ENCODE peak calls at places on chromosomes 3 and 15, in seven cellular contexts. One of them, this sample, is unnamed.

GRCh38 chr3:129605593-129606521 is 619 bp downstream of the PLXND1 start:
- DNase-seq in HepG2: no peak
- DNase-seq in GM12878: no peak
- DNase-seq in H1: no peak
- DNase-seq in SK-N-SH: peak; percentile 78
- DNase-seq in HCT116: no peak
- DNase-seq in K562: no peak
- DNase-seq in this sample: peak; percentile 62

GRCh38 chr3:115254492-115255196 is 107.6 kb upstream of the ZBTB20 start:
- DNase-seq in HepG2: no peak
- DNase-seq in GM12878: no peak
- DNase-seq in H1: no peak
- DNase-seq in SK-N-SH: no peak
- DNase-seq in HCT116: no peak
- DNase-seq in K562: no peak
- DNase-seq in this sample: no peak

GRCh38 chr3:9230596-9230995 is 18.9 kb downstream of the SRGAP3 start:
- DNase-seq in HepG2: no peak
- DNase-seq in GM12878: no peak
- DNase-seq in H1: no peak
- DNase-seq in SK-N-SH: no peak
- DNase-seq in HCT116: no peak
- DNase-seq in K562: no peak
- DNase-seq in this sample: no peak

GRCh38 chr3:145942052-145942451 is 218.9 kb downstream of the PLOD2 start:
- DNase-seq in HepG2: no peak
- DNase-seq in GM12878: no peak
- DNase-seq in H1: no peak
- DNase-seq in SK-N-SH: no peak
- DNase-seq in HCT116: no peak
- DNase-seq in K562: no peak
- DNase-seq in this sample: no peak

GRCh38 chr15:74511583-74511982 is 29.4 kb upstream of the ARID3B start:
- DNase-seq in HepG2: no peak
- DNase-seq in GM12878: no peak
- DNase-seq in H1: no peak
- DNase-seq in SK-N-SH: no peak
- DNase-seq in HCT116: no peak
- DNase-seq in K562: no peak
- DNase-seq in this sample: no peak

GRCh38 chr3:184658223-184658860 is 53.5 kb downstream of the MAGEF1 start:
- DNase-seq in HepG2: no peak
- DNase-seq in GM12878: no peak
- DNase-seq in H1: no peak
- DNase-seq in SK-N-SH: no peak
- DNase-seq in HCT116: no peak
- DNase-seq in K562: no peak
- DNase-seq in this sample: no peak

GRCh38 chr3:193905541-193905940 is 230.4 kb upstream of the HES1 start:
- DNase-seq in HepG2: no peak
- DNase-seq in GM12878: no peak
- DNase-seq in H1: no peak
- DNase-seq in SK-N-SH: no peak
- DNase-seq in HCT116: no peak
- DNase-seq in K562: no peak
- DNase-seq in this sample: no peak

GRCh38 chr3:47871389-47871788 is 68.5 kb downstream of the DHX30 start:
- DNase-seq in HepG2: no peak
- DNase-seq in GM12878: no peak
- DNase-seq in H1: no peak
- DNase-seq in SK-N-SH: no peak
- DNase-seq in HCT116: no peak
- DNase-seq in K562: peak; percentile 77
- DNase-seq in this sample: no peak

GRCh38 chr3:13452490-13453335 is 27.4 kb upstream of the HDAC11 start:
- DNase-seq in HepG2: peak; percentile 63
- DNase-seq in GM12878: peak; percentile 17
- DNase-seq in H1: no peak
- DNase-seq in SK-N-SH: peak; percentile 59
- DNase-seq in HCT116: peak; percentile 31
- DNase-seq in K562: peak; percentile 63
- DNase-seq in this sample: peak; percentile 79

GRCh38 chr15:99174989-99175388 is 70.1 kb downstream of the SYNM start:
- DNase-seq in HepG2: no peak
- DNase-seq in GM12878: no peak
- DNase-seq in H1: no peak
- DNase-seq in SK-N-SH: no peak
- DNase-seq in HCT116: no peak
- DNase-seq in K562: no peak
- DNase-seq in this sample: no peak

GRCh38 chr3:191070762-191071365 is 128.2 kb upstream of the OSTN start:
- DNase-seq in HepG2: no peak
- DNase-seq in GM12878: no peak
- DNase-seq in H1: no peak
- DNase-seq in SK-N-SH: no peak
- DNase-seq in HCT116: no peak
- DNase-seq in K562: no peak
- DNase-seq in this sample: no peak

GRCh38 chr15:25893621-25894020 is 30.5 kb upstream of the ATP10A start:
- DNase-seq in HepG2: no peak
- DNase-seq in GM12878: no peak
- DNase-seq in H1: no peak
- DNase-seq in SK-N-SH: no peak
- DNase-seq in HCT116: no peak
- DNase-seq in K562: no peak
- DNase-seq in this sample: no peak

GRCh38 chr15:76346666-76347506 is 10.3 kb downstream of the ISL2 start:
- DNase-seq in HepG2: no peak
- DNase-seq in GM12878: no peak
- DNase-seq in H1: no peak
- DNase-seq in SK-N-SH: peak; percentile 22
- DNase-seq in HCT116: no peak
- DNase-seq in K562: no peak
- DNase-seq in this sample: no peak

GRCh38 chr3:177830411-177830849 is 633.1 kb upstream of the TBL1XR1 start:
- DNase-seq in HepG2: no peak
- DNase-seq in GM12878: no peak
- DNase-seq in H1: no peak
- DNase-seq in SK-N-SH: no peak
- DNase-seq in HCT116: no peak
- DNase-seq in K562: no peak
- DNase-seq in this sample: no peak

GRCh38 chr15:70324001-70324974 is 226.6 kb upstream of the TLE3 start:
- DNase-seq in HepG2: no peak
- DNase-seq in GM12878: no peak
- DNase-seq in H1: no peak
- DNase-seq in SK-N-SH: peak; percentile 53
- DNase-seq in HCT116: no peak
- DNase-seq in K562: no peak
- DNase-seq in this sample: peak; percentile 63

GRCh38 chr3:76307556-76307955 is 522.2 kb upstream of the ZNF717 start:
- DNase-seq in HepG2: no peak
- DNase-seq in GM12878: no peak
- DNase-seq in H1: no peak
- DNase-seq in SK-N-SH: no peak
- DNase-seq in HCT116: no peak
- DNase-seq in K562: no peak
- DNase-seq in this sample: no peak
- TF ChIP-seq JUND in HepG2: no peak
- TF ChIP-seq JUND in GM12878: no peak
- TF ChIP-seq JUND in H1: no peak
- TF ChIP-seq JUND in SK-N-SH: no peak
- TF ChIP-seq JUND in HCT116: no peak
- TF ChIP-seq JUND in K562: no peak
- TF ChIP-seq JUND in this sample: no peak

GRCh38 chr15:94235041-94235440 is 3.7 kb downstream of the MCTP2 start:
- DNase-seq in HepG2: no peak
- DNase-seq in GM12878: no peak
- DNase-seq in H1: no peak
- DNase-seq in SK-N-SH: no peak
- DNase-seq in HCT116: no peak
- DNase-seq in K562: no peak
- DNase-seq in this sample: no peak
- TF ChIP-seq JUND in HepG2: no peak
- TF ChIP-seq JUND in GM12878: no peak
- TF ChIP-seq JUND in H1: no peak
- TF ChIP-seq JUND in SK-N-SH: no peak
- TF ChIP-seq JUND in HCT116: no peak
- TF ChIP-seq JUND in K562: no peak
- TF ChIP-seq JUND in this sample: no peak

GRCh38 chr3:189673535-189673934 is 42.3 kb downstream of the TP63 start:
- DNase-seq in HepG2: no peak
- DNase-seq in GM12878: peak; percentile 42
- DNase-seq in H1: no peak
- DNase-seq in SK-N-SH: no peak
- DNase-seq in HCT116: no peak
- DNase-seq in K562: no peak
- DNase-seq in this sample: no peak
- TF ChIP-seq JUND in HepG2: no peak
- TF ChIP-seq JUND in GM12878: no peak
- TF ChIP-seq JUND in H1: no peak
- TF ChIP-seq JUND in SK-N-SH: no peak
- TF ChIP-seq JUND in HCT116: no peak
- TF ChIP-seq JUND in K562: no peak
- TF ChIP-seq JUND in this sample: no peak

GRCh38 chr15:43975750-43976149 is 148.9 kb downstream of the WDR76 start:
- DNase-seq in HepG2: no peak
- DNase-seq in GM12878: no peak
- DNase-seq in H1: no peak
- DNase-seq in SK-N-SH: no peak
- DNase-seq in HCT116: no peak
- DNase-seq in K562: no peak
- DNase-seq in this sample: no peak

GRCh38 chr15:43974852-43975251 is 148.1 kb downstream of the WDR76 start:
- DNase-seq in HepG2: peak; percentile 57
- DNase-seq in GM12878: peak; percentile 57
- DNase-seq in H1: no peak
- DNase-seq in SK-N-SH: no peak
- DNase-seq in HCT116: no peak
- DNase-seq in K562: no peak
- DNase-seq in this sample: no peak

GRCh38 chr15:43975326-43975725 is 148.5 kb downstream of the WDR76 start:
- DNase-seq in HepG2: no peak
- DNase-seq in GM12878: no peak
- DNase-seq in H1: no peak
- DNase-seq in SK-N-SH: no peak
- DNase-seq in HCT116: no peak
- DNase-seq in K562: no peak
- DNase-seq in this sample: no peak

GRCh38 chr15:43977072-43977884 is 150.5 kb downstream of the WDR76 start:
- DNase-seq in HepG2: peak; percentile 22
- DNase-seq in GM12878: peak; percentile 63
- DNase-seq in H1: no peak
- DNase-seq in SK-N-SH: no peak
- DNase-seq in HCT116: peak; percentile 48
- DNase-seq in K562: no peak
- DNase-seq in this sample: no peak
- TF ChIP-seq JUND in HepG2: no peak
- TF ChIP-seq JUND in GM12878: no peak
- TF ChIP-seq JUND in H1: peak; percentile 47
- TF ChIP-seq JUND in SK-N-SH: no peak
- TF ChIP-seq JUND in HCT116: no peak
- TF ChIP-seq JUND in K562: no peak
- TF ChIP-seq JUND in this sample: no peak

GRCh38 chr3:112078125-112079083 is 7.8 kb upstream of the C3orf52 start:
- DNase-seq in HepG2: no peak
- DNase-seq in GM12878: no peak
- DNase-seq in H1: no peak
- DNase-seq in SK-N-SH: no peak
- DNase-seq in HCT116: no peak
- DNase-seq in K562: no peak
- DNase-seq in this sample: no peak

GRCh38 chr3:112074616-112075497 is 11.3 kb upstream of the C3orf52 start:
- DNase-seq in HepG2: peak; percentile 82
- DNase-seq in GM12878: no peak
- DNase-seq in H1: no peak
- DNase-seq in SK-N-SH: no peak
- DNase-seq in HCT116: peak; percentile 74
- DNase-seq in K562: peak; percentile 17
- DNase-seq in this sample: no peak

GRCh38 chr3:112074006-112074405 is 12.2 kb upstream of the C3orf52 start:
- DNase-seq in HepG2: no peak
- DNase-seq in GM12878: no peak
- DNase-seq in H1: no peak
- DNase-seq in SK-N-SH: no peak
- DNase-seq in HCT116: no peak
- DNase-seq in K562: no peak
- DNase-seq in this sample: no peak
- TF ChIP-seq JUND in HepG2: no peak
- TF ChIP-seq JUND in GM12878: no peak
- TF ChIP-seq JUND in H1: no peak
- TF ChIP-seq JUND in SK-N-SH: no peak
- TF ChIP-seq JUND in HCT116: no peak
- TF ChIP-seq JUND in K562: no peak
- TF ChIP-seq JUND in this sample: no peak

GRCh38 chr3:140093742-140094141 is 158.8 kb downstream of the CLSTN2 start:
- DNase-seq in HepG2: no peak
- DNase-seq in GM12878: no peak
- DNase-seq in H1: no peak
- DNase-seq in SK-N-SH: no peak
- DNase-seq in HCT116: peak; percentile 4
- DNase-seq in K562: no peak
- DNase-seq in this sample: no peak
- TF ChIP-seq JUND in HepG2: no peak
- TF ChIP-seq JUND in GM12878: no peak
- TF ChIP-seq JUND in H1: no peak
- TF ChIP-seq JUND in SK-N-SH: no peak
- TF ChIP-seq JUND in HCT116: no peak
- TF ChIP-seq JUND in K562: no peak
- TF ChIP-seq JUND in this sample: no peak

This sample was measured in T47D.